ENCODE peak calls at places on chromosome 12, in seven cellular contexts. Q, O, D, K, N, Z and E are unnamed samples.

GRCh38 chr12:58795825-58796224 is 124.5 kb downstream of the LRIG3 start:
- DNase-seq in Q (no peak), O (no peak), D (no peak), K (no peak), N (no peak), Z (no peak), E (no peak)

GRCh38 chr12:124921200-124922008 is 7.0 kb upstream of the UBC start:
- DNase-seq in Q (no peak), O (peak), D (peak), K (no peak), N (peak), Z (peak), E (no peak)

GRCh38 chr12:71476513-71476912 is 36.9 kb downstream of the LGR5 start:
- DNase-seq in Q (no peak), O (no peak), D (no peak), K (peak), N (peak), Z (no peak), E (peak)

GRCh38 chr12:121530600-121531355 is 50.0 kb downstream of the KDM2B start:
- DNase-seq in Q (peak), O (no peak), D (peak), K (peak), N (peak), Z (peak), E (peak)

GRCh38 chr12:56116267-56117081 is at the start of gene RPL41:
- DNase-seq in Q (peak), O (peak), D (peak), K (peak), N (peak), Z (peak), E (peak)

GRCh38 chr12:4278582-4278939 is 5.0 kb downstream of the CCND2 start:
- DNase-seq in Q (no peak), O (no peak), D (no peak), K (no peak), N (peak), Z (no peak), E (peak)

GRCh38 chr12:54201001-54201794 is 12.4 kb upstream of the SMUG1 start:
- DNase-seq in Q (peak), O (peak), D (peak), K (no peak), N (peak), Z (peak), E (no peak)

GRCh38 chr12:48977290-48978281 is 536 bp upstream of the WNT1 start:
- DNase-seq in Q (no peak), O (peak), D (peak), K (no peak), N (peak), Z (peak), E (no peak)

GRCh38 chr12:3171195-3171591 is 94.0 kb downstream of the TSPAN9 start:
- DNase-seq in Q (no peak), O (no peak), D (no peak), K (no peak), N (no peak), Z (no peak), E (no peak)

GRCh38 chr12:41188058-41188840 is at the start of gene PDZRN4:
- DNase-seq in Q (no peak), O (peak), D (peak), K (no peak), N (peak), Z (no peak), E (no peak)

GRCh38 chr12:41185946-41186345 is 2.2 kb upstream of the PDZRN4 start:
- DNase-seq in Q (no peak), O (no peak), D (no peak), K (no peak), N (no peak), Z (no peak), E (no peak)

GRCh38 chr12:41189395-41190251 is 1.5 kb downstream of the PDZRN4 start:
- DNase-seq in Q (no peak), O (peak), D (peak), K (no peak), N (no peak), Z (no peak), E (no peak)

GRCh38 chr12:41190360-41190759 is 2.2 kb downstream of the PDZRN4 start:
- DNase-seq in Q (no peak), O (peak), D (peak), K (no peak), N (no peak), Z (peak), E (no peak)

DNA sequence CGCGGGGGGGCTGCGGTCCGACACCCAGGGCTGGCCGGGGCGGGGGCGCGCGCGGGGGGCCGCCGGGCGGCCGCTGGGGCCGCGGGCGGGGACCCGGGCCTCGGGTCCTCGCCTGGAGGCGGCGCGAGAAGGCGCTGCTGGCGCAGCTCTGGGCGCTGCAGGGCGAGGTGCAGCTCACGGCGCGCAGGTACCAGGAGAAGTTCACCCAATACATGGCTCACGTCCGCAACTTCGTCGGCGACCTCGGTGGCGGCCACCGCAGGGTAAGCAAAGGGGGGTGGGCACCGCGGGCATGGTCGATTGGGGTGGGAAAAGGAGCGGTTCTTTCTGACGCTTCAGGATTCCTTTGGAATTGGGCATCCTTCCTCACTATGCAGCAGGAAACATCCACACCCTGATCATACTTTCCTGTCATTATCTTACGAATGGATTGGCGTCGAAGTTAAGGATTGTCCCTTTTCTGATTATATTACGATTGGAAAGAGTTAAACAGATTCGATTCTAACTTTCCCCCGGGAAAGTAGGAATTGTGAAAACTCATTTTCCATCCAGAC is 798 bp downstream of the PDZRN4 start:
- DNase-seq in Q (no peak), O (peak), D (peak), K (no peak), N (peak), Z (no peak), E (no peak)
- H3K4me3 ChIP-seq in Q (peak), O (peak), D (peak), K (no peak), N (peak), Z (no peak), E (no peak)

DNA sequence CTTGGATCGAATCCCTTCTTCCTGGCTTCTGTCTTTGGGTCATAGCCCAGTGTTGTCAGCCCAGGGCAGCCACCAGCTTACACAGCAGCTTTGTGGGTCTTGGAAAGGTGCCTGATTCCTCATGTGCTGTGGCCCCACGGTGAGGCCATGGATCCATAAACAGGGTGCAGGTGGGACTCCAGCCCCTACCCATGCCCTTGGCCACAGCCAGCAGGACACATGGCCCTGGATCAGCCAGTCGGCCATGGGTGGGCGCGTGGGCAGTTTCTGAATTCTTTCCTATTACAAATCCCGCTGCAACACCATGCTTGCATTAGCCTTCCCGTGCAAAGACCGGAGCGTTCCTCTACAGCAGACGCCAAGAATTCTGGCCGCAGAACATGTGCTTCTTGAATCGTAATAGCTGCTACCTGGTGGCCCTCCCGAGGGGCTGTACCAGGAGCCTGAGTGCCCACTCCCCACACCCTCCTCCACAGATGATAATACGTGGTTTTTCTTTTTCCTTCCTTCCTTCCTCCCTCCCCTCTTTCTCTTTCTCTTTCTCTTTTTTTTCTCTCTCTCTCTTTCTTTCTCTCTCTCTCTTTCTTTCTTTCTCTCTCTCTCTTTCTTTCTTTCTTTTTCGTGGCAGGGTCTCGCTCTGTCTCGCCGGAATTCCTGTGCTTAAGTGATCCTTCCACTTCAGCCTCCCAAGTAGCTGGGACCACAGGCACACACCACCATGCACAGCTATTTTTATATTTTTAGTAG is 2.9 kb upstream of the MMP17 start:
- DNase-seq in Q (no peak), O (no peak), D (no peak), K (no peak), N (no peak), Z (no peak), E (no peak)
- H3K4me3 ChIP-seq in Q (peak), O (no peak), D (no peak), K (no peak), N (no peak), Z (no peak), E (no peak)

GRCh38 chr12:109830267-109830666 is 2.9 kb downstream of the TRPV4 start:
- DNase-seq in Q (no peak), O (no peak), D (no peak), K (no peak), N (no peak), Z (no peak), E (no peak)
- H3K4me3 ChIP-seq in Q (no peak), O (no peak), D (no peak), K (no peak), N (no peak), Z (no peak), E (no peak)

GRCh38 chr12:46268349-46268616 is 560 bp downstream of the SLC38A1 start:
- DNase-seq in Q (no peak), O (no peak), D (no peak), K (no peak), N (no peak), Z (no peak), E (no peak)

GRCh38 chr12:46265734-46266133 is 3.1 kb downstream of the SLC38A1 start:
- DNase-seq in Q (no peak), O (no peak), D (no peak), K (no peak), N (no peak), Z (no peak), E (no peak)

GRCh38 chr12:46266382-46266791 is 2.5 kb downstream of the SLC38A1 start:
- DNase-seq in Q (no peak), O (no peak), D (peak), K (no peak), N (no peak), Z (peak), E (peak)

GRCh38 chr12:46267618-46268348 is 1.1 kb downstream of the SLC38A1 start:
- DNase-seq in Q (no peak), O (peak), D (no peak), K (no peak), N (peak), Z (peak), E (no peak)

DNA sequence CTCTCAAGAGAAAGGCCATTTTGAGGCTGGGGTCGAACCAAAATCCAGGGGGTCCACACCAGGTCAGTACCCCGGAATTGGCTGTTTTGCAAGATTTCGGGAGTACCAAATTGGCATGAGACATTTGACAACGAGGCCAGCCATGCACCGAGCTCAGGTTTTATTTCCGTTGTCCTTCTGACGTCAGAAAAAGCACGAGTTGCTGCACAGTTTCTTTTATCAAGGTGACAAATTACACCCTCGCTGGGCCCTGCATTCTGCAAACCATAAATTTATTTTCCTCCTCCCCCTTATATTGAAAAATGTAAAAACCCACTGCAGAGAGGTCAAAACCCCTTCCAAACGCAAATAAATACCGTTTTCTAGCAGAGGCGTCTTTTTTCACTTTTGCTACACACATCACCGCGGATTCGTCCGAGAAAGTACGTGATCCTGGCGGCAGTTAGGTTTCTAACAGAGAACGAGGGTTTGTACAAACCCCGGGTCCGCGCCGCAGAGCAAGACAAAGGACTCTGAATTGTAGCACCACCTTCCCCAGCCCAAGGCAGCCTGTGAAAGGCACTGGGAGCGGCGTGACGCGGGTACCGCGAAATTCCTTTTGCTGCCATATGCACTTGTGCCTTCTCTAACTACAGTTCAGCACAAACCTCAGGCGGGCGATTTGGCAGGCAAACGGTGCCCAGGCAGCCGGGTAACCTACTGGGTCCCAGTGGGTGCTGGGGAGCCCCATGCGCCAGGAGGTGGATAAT is 1.8 kb downstream of the SLC38A1 start:
- DNase-seq in Q (peak), O (peak), D (peak), K (no peak), N (peak), Z (peak), E (no peak)
- H3K4me3 ChIP-seq in Q (peak), O (peak), D (peak), K (peak), N (peak), Z (peak), E (peak)

DNA sequence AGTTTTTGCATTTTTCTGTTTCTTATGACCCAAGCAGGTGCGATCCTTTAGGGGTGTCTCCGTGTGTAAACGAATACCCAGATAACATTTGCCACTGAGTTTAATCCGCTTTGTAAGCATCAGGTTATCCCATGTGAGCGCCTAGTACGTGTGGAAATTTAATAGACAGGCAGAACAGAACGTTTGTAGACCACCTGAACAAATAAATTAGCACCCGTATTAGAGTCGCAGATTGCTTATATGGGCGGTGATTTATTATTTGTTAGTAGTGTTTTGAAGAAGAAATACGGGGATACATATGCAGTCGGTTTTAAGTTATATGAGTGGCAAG is 325 bp downstream of the C12orf60 start:
- DNase-seq in Q (no peak), O (no peak), D (no peak), K (no peak), N (no peak), Z (no peak), E (no peak)
- H3K4me3 ChIP-seq in Q (peak), O (peak), D (peak), K (peak), N (peak), Z (peak), E (peak)